ENCODE peak calls at places on chromosomes 7 and 10, in eight cellular contexts. S is adrenal gland; C is body of pancreas; H is A549; E is tibial nerve; Q is transverse colon; I is stomach; T is CD8-positive, alpha-beta T cell. B is an unnamed sample. For H3K9me3, the result is how much of the 10 kb centered on the place peaks cover.

GRCh38 chr7:80508440-80508839 is 3.4 kb downstream of the GNAT3 start:
- DNase-seq in T (no peak), H (no peak), E (no peak), Q (no peak), C (no peak), S (no peak), I (no peak), B (no peak)

GRCh38 chr7:107594961-107595737 is 15.1 kb downstream of the BCAP29 start:
- DNase-seq in H (peak), Q (no peak), C (no peak), E (no peak), S (peak), T (no peak), I (no peak), B (no peak)

GRCh38 chr10:69626826-69627225 is 3.2 kb upstream of the FAM241B start:
- DNase-seq in H (no peak), S (no peak), E (no peak), Q (no peak), I (no peak), T (no peak), C (no peak), B (no peak)

GRCh38 chr10:35216303-35216905 is 89.8 kb downstream of the CREM start:
- DNase-seq in T (peak), Q (peak), H (no peak), E (no peak), C (peak), I (peak), S (peak), B (peak)

GRCh38 chr7:376306-376969 is 86.5 kb downstream of the FOXL3 start:
- DNase-seq in S (peak), I (peak), T (no peak), Q (peak), E (no peak), C (peak), H (no peak), B (no peak)

GRCh38 chr7:151330181-151330580 is 11.4 kb upstream of the NUB1 start:
- DNase-seq in S (no peak), E (no peak), T (no peak), H (no peak), I (no peak), C (no peak), Q (no peak), B (no peak)

GRCh38 chr10:6083523-6084475 is 5.0 kb upstream of the RBM17 start:
- DNase-seq in H (no peak), E (no peak), C (no peak), T (peak), I (no peak), Q (no peak), S (no peak), B (no peak)

GRCh38 chr10:132861116-132861691 is 75.3 kb upstream of the NKX6-2 start:
- DNase-seq in C (peak), Q (no peak), H (no peak), E (no peak), I (no peak), T (no peak), S (peak), B (peak)

GRCh38 chr10:86651631-86652331 is 2.6 kb upstream of the OPN4 start:
- DNase-seq in S (peak), C (no peak), E (no peak), Q (peak), H (no peak), T (no peak), I (peak), B (no peak)

GRCh38 chr7:88429382-88429781 is 122.7 kb upstream of the STEAP4 start:
- DNase-seq in Q (no peak), C (no peak), H (peak), E (no peak), S (no peak), I (no peak), T (no peak), B (no peak)

GRCh38 chr10:43054593-43054992 is 22.3 kb upstream of the RET start:
- DNase-seq in H (no peak), T (no peak), I (no peak), E (no peak), S (no peak), Q (no peak), C (no peak), B (peak)

GRCh38 chr7:66257481-66257880 is 52.3 kb downstream of the TPST1 start:
- DNase-seq in S (no peak), C (no peak), Q (no peak), I (no peak), H (no peak), T (no peak), E (no peak), B (no peak)

GRCh38 chr7:119925890-119926289 is 347.1 kb upstream of the KCND2 start:
- DNase-seq in C (no peak), Q (no peak), E (no peak), S (no peak), H (no peak), I (no peak), T (no peak), B (no peak)

GRCh38 chr10:61964059-61964709 is 62.7 kb downstream of the ARID5B start:
- DNase-seq in H (no peak), I (no peak), E (no peak), T (no peak), C (no peak), S (no peak), Q (no peak), B (no peak)

GRCh38 chr10:34396669-34397068 is 418.4 kb downstream of the PARD3 start:
- DNase-seq in Q (no peak), I (no peak), T (no peak), S (no peak), C (no peak), H (no peak), E (no peak), B (no peak)

GRCh38 chr10:70374775-70375614 is 7.4 kb downstream of the LRRC20 start:
- DNase-seq in H (no peak), T (no peak), C (no peak), I (no peak), Q (no peak), E (no peak), S (no peak), B (no peak)

GRCh38 chr7:30752979-30753378 is 1.0 kb downstream of the INMT start:
- DNase-seq in Q (peak), H (no peak), T (no peak), C (peak), E (peak), S (peak), I (peak), B (peak)

GRCh38 chr7:117666019-117666418 is 186.2 kb downstream of the CFTR start:
- DNase-seq in C (no peak), H (peak), T (no peak), S (no peak), I (no peak), E (no peak), Q (no peak), B (no peak)

GRCh38 chr10:78177013-78177370 is 143.3 kb downstream of the RPS24 start:
- DNase-seq in I (no peak), H (no peak), Q (no peak), T (no peak), S (no peak), E (no peak), C (no peak), B (no peak)

GRCh38 chr10:43867113-43867512 is 218.4 kb upstream of the ZNF32 start:
- DNase-seq in T (no peak), Q (no peak), I (no peak), E (no peak), C (no peak), S (no peak), H (no peak), B (no peak)

GRCh38 chr7:122626785-122627184 is 72.1 kb downstream of the RNF133 start:
- DNase-seq in I (no peak), E (no peak), H (no peak), C (no peak), T (no peak), Q (no peak), S (no peak), B (no peak)

GRCh38 chr10:93806882-93807281 is 49.1 kb downstream of the LGI1 start:
- DNase-seq in Q (no peak), C (no peak), E (no peak), I (no peak), S (no peak), H (no peak), T (no peak), B (no peak)

GRCh38 chr10:131777921-131778320 is 122.9 kb upstream of the PPP2R2D start:
- DNase-seq in T (no peak), C (no peak), Q (no peak), S (no peak), H (no peak), E (no peak), I (peak), B (no peak)

GRCh38 chr10:131778385-131778784 is 122.4 kb upstream of the PPP2R2D start:
- DNase-seq in Q (no peak), T (no peak), C (no peak), S (no peak), H (no peak), E (no peak), I (peak), B (no peak)

GRCh38 chr10:131781076-131781475 is 119.7 kb upstream of the PPP2R2D start:
- DNase-seq in I (peak), T (no peak), C (no peak), E (no peak), S (no peak), Q (no peak), H (no peak), B (no peak)

GRCh38 chr10:131778842-131779241 is 122.0 kb upstream of the PPP2R2D start:
- DNase-seq in H (no peak), E (no peak), S (no peak), T (no peak), I (peak), Q (no peak), C (no peak), B (no peak)

DNA sequence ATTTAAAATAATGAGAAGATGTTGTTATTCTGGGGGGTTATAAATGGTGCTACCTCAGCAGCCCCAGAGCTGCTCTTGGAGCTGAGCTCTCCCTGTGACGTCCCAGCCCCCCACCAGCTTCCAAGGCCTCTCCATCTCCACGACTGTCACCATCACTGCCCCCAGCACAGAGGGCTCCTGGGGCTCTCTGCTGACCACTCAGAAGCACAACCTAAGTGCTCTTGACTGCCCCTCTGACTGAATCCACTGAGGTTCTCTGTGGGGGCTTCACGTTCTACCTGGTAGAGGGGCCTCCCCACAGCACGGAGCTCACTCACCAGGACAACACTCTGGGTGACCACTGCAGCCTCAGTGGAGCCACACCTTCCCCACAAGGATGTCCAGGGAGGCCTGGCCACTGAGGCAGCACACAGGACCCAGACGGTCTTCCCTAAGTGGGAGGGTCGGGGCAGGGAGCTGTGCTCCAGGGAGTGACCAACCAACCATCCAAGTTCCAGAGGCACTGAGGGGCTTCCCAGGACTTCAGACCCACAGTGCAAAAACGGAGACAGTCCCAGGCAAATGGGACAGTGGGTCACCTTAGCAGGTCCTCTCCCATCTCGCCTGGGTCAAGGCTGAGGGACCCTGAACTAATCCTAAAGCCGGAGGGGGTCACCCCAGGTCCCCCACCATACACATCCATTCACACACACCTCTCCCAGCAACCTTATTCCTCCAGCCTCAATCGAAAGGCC is 121.0 kb upstream of the PPP2R2D start:
- DNase-seq in C (no peak), S (no peak), I (peak), Q (no peak), E (no peak), H (no peak), T (no peak), B (no peak)
- H3K9me3 ChIP-seq in C (under half), S (under half), I (half or more), Q (under half), E (under half), H (under half), T (under half), B (under half)

GRCh38 chr7:95357623-95358022 is 33.3 kb upstream of the PON1 start:
- DNase-seq in I (no peak), C (no peak), S (no peak), E (no peak), T (no peak), H (no peak), Q (no peak), B (no peak)
- TF ChIP-seq CTCF in I (no peak), C (peak), S (peak), E (no peak), T (no peak), H (no peak), Q (no peak), B (no peak)

GRCh38 chr7:11473220-11473619 is 358.8 kb downstream of the THSD7A start:
- DNase-seq in S (no peak), T (no peak), C (no peak), E (no peak), I (no peak), H (no peak), Q (no peak), B (no peak)
- H3K27ac ChIP-seq in S (no peak), T (no peak), C (no peak), E (no peak), I (no peak), H (no peak), Q (no peak), B (no peak)

GRCh38 chr7:157442993-157443831 is 106.4 kb downstream of the DNAJB6 start:
- DNase-seq in T (no peak), Q (no peak), I (peak), C (no peak), E (no peak), S (no peak), H (no peak), B (no peak)
- H3K9me3 ChIP-seq in T (under half), Q (under half), I (under half), C (under half), E (under half), S (under half), H (under half), B (under half)